ENCODE peak calls at places on chromosome 9, in four cellular contexts. One of them, this sample, is unnamed.
A peak's percentile ranks its signal among the peaks of the same experiment; 100 is the strongest.

GRCh38 chr9:77449177-77450092 is 198.7 kb downstream of the GNA14 start:
- DNase-seq in endothelial cell: no peak
- DNase-seq in GM12865: no peak
- DNase-seq in sigmoid colon: no peak
- DNase-seq in this sample: no peak

GRCh38 chr9:18675345-18675744 is 201.4 kb downstream of the ADAMTSL1 start:
- DNase-seq in sigmoid colon: no peak
- DNase-seq in GM12865: no peak
- DNase-seq in endothelial cell: no peak
- DNase-seq in this sample: no peak

GRCh38 chr9:113228130-113228665 is 6.9 kb downstream of the SLC31A1 start:
- DNase-seq in GM12865: no peak
- DNase-seq in sigmoid colon: no peak
- DNase-seq in endothelial cell: no peak
- DNase-seq in this sample: no peak

GRCh38 chr9:134163374-134164196 is 779 bp downstream of the RNU6ATAC start:
- DNase-seq in sigmoid colon: peak; percentile 88
- DNase-seq in endothelial cell: peak; percentile 60
- DNase-seq in GM12865: peak; percentile 85
- DNase-seq in this sample: peak; percentile 69

GRCh38 chr9:124780757-124781151 is 3.8 kb downstream of the OLFML2A start:
- DNase-seq in endothelial cell: no peak
- DNase-seq in sigmoid colon: peak; percentile 54
- DNase-seq in GM12865: no peak
- DNase-seq in this sample: peak; percentile 14

GRCh38 chr9:111483419-111483861 is 743 bp downstream of the ECPAS start:
- DNase-seq in endothelial cell: no peak
- DNase-seq in sigmoid colon: no peak
- DNase-seq in GM12865: no peak
- DNase-seq in this sample: peak; percentile 84

GRCh38 chr9:125343518-125344284 is 82.1 kb downstream of the GAPVD1 start:
- DNase-seq in sigmoid colon: no peak
- DNase-seq in endothelial cell: no peak
- DNase-seq in GM12865: no peak
- DNase-seq in this sample: no peak

GRCh38 chr9:98706651-98707103 is 2.1 kb downstream of the GABBR2 start:
- DNase-seq in sigmoid colon: no peak
- DNase-seq in endothelial cell: no peak
- DNase-seq in GM12865: no peak
- DNase-seq in this sample: no peak

GRCh38 chr9:133837644-133838597 is 99.8 kb upstream of the SARDH start:
- DNase-seq in sigmoid colon: no peak
- DNase-seq in GM12865: no peak
- DNase-seq in endothelial cell: no peak
- DNase-seq in this sample: no peak

GRCh38 chr9:77166193-77166592 is 11.1 kb upstream of the VPS13A start:
- DNase-seq in sigmoid colon: no peak
- DNase-seq in GM12865: peak; percentile 13
- DNase-seq in endothelial cell: no peak
- DNase-seq in this sample: no peak

GRCh38 chr9:81789751-81790150 is 100.4 kb upstream of the TLE1 start:
- DNase-seq in sigmoid colon: no peak
- DNase-seq in GM12865: no peak
- DNase-seq in endothelial cell: no peak
- DNase-seq in this sample: no peak

GRCh38 chr9:1173211-1173610 is 123.1 kb downstream of the DMRT2 start:
- DNase-seq in sigmoid colon: no peak
- DNase-seq in endothelial cell: no peak
- DNase-seq in GM12865: no peak
- DNase-seq in this sample: no peak

GRCh38 chr9:7560669-7561305 is 238.8 kb downstream of the DMAC1 start:
- DNase-seq in endothelial cell: no peak
- DNase-seq in GM12865: no peak
- DNase-seq in sigmoid colon: no peak
- DNase-seq in this sample: no peak

GRCh38 chr9:81589819-81590218 is 99.5 kb downstream of the TLE1 start:
- DNase-seq in endothelial cell: no peak
- DNase-seq in sigmoid colon: no peak
- DNase-seq in GM12865: peak; percentile 53
- DNase-seq in this sample: no peak

GRCh38 chr9:130713286-130713975 is 19.9 kb downstream of the EXOSC2 start:
- DNase-seq in sigmoid colon: peak; percentile 73
- DNase-seq in endothelial cell: peak; percentile 44
- DNase-seq in GM12865: peak; percentile 24
- DNase-seq in this sample: peak; percentile 42

GRCh38 chr9:113148996-113149960 is 1.5 kb upstream of the SLC31A2 start:
- DNase-seq in GM12865: no peak
- DNase-seq in endothelial cell: no peak
- DNase-seq in sigmoid colon: no peak
- DNase-seq in this sample: no peak

GRCh38 chr9:97740848-97741821 is 44.0 kb upstream of the XPA start:
- DNase-seq in endothelial cell: peak; percentile 67
- DNase-seq in sigmoid colon: peak; percentile 72
- DNase-seq in GM12865: peak; percentile 31
- DNase-seq in this sample: peak; percentile 48

GRCh38 chr9:35649431-35650340 is 1.0 kb downstream of the SIT1 start:
- DNase-seq in GM12865: peak; percentile 54
- DNase-seq in endothelial cell: no peak
- DNase-seq in sigmoid colon: no peak
- DNase-seq in this sample: peak; percentile 47

GRCh38 chr9:71920456-71921189 is 9.2 kb downstream of the C9orf85 start:
- DNase-seq in GM12865: no peak
- DNase-seq in sigmoid colon: no peak
- DNase-seq in endothelial cell: no peak
- DNase-seq in this sample: no peak

GRCh38 chr9:105661011-105661410 is 1.2 kb upstream of the TAL2 start:
- DNase-seq in GM12865: no peak
- DNase-seq in endothelial cell: no peak
- DNase-seq in sigmoid colon: no peak
- DNase-seq in this sample: no peak

GRCh38 chr9:134220311-134220710 is 55.9 kb upstream of the RNU6ATAC start:
- DNase-seq in sigmoid colon: peak; percentile 39
- DNase-seq in endothelial cell: no peak
- DNase-seq in GM12865: no peak
- DNase-seq in this sample: no peak

GRCh38 chr9:110700953-110701352 is 32.4 kb downstream of the MUSK start:
- DNase-seq in endothelial cell: no peak
- DNase-seq in sigmoid colon: no peak
- DNase-seq in GM12865: no peak
- DNase-seq in this sample: no peak

GRCh38 chr9:132780230-132781007 is 97.7 kb downstream of the AK8 start:
- DNase-seq in GM12865: peak; percentile 54
- DNase-seq in sigmoid colon: no peak
- DNase-seq in endothelial cell: no peak
- DNase-seq in this sample: no peak

GRCh38 chr9:97395745-97396144 is 16.2 kb upstream of the TDRD7 start:
- DNase-seq in sigmoid colon: no peak
- DNase-seq in endothelial cell: no peak
- DNase-seq in GM12865: no peak
- DNase-seq in this sample: no peak

GRCh38 chr9:125889524-125890473 is 142.6 kb downstream of the PBX3 start:
- DNase-seq in endothelial cell: peak; percentile 39
- DNase-seq in GM12865: peak; percentile 16
- DNase-seq in sigmoid colon: peak; percentile 61
- DNase-seq in this sample: peak; percentile 64

GRCh38 chr9:134850611-134851010 is 30.0 kb upstream of the FCN2 start:
- DNase-seq in GM12865: no peak
- DNase-seq in endothelial cell: no peak
- DNase-seq in sigmoid colon: no peak
- DNase-seq in this sample: no peak

GRCh38 chr9:124621371-124622328 is 114.5 kb upstream of the NR5A1 start:
- DNase-seq in GM12865: peak; percentile 91
- DNase-seq in endothelial cell: no peak
- DNase-seq in sigmoid colon: no peak
- DNase-seq in this sample: no peak

GRCh38 chr9:122223435-122223834 is 5.3 kb downstream of the LHX6 start:
- DNase-seq in sigmoid colon: no peak
- DNase-seq in endothelial cell: no peak
- DNase-seq in GM12865: no peak
- DNase-seq in this sample: no peak

GRCh38 chr9:34580358-34580757 is 9.2 kb downstream of the CNTFR start:
- DNase-seq in endothelial cell: no peak
- DNase-seq in sigmoid colon: no peak
- DNase-seq in GM12865: no peak
- DNase-seq in this sample: no peak

GRCh38 chr9:78664370-78664769 is 367.4 kb downstream of the PSAT1 start:
- DNase-seq in sigmoid colon: no peak
- DNase-seq in GM12865: no peak
- DNase-seq in endothelial cell: no peak
- DNase-seq in this sample: no peak

GRCh38 chr9:91495450-91495849 is 71.8 kb upstream of the NFIL3 start:
- DNase-seq in endothelial cell: no peak
- DNase-seq in GM12865: no peak
- DNase-seq in sigmoid colon: no peak
- DNase-seq in this sample: no peak

GRCh38 chr9:79695531-79696218 is 123.9 kb downstream of the TLE4 start:
- DNase-seq in sigmoid colon: no peak
- DNase-seq in GM12865: peak; percentile 40
- DNase-seq in endothelial cell: no peak
- DNase-seq in this sample: no peak

GRCh38 chr9:33048054-33048465 is 23.0 kb downstream of the DNAJA1 start:
- DNase-seq in sigmoid colon: no peak
- DNase-seq in GM12865: no peak
- DNase-seq in endothelial cell: no peak
- DNase-seq in this sample: no peak

GRCh38 chr9:83024501-83025125 is 38.3 kb downstream of the RASEF start:
- DNase-seq in sigmoid colon: no peak
- DNase-seq in endothelial cell: no peak
- DNase-seq in GM12865: no peak
- DNase-seq in this sample: no peak

GRCh38 chr9:77649109-77649812 is 1.1 kb upstream of the GNA14 start:
- DNase-seq in sigmoid colon: no peak
- DNase-seq in endothelial cell: no peak
- DNase-seq in GM12865: no peak
- DNase-seq in this sample: no peak

GRCh38 chr9:83986765-83987401 is 6.3 kb downstream of the RMI1 start:
- DNase-seq in GM12865: no peak
- DNase-seq in endothelial cell: no peak
- DNase-seq in sigmoid colon: no peak
- DNase-seq in this sample: no peak

GRCh38 chr9:93134018-93134739 is at the start of gene NINJ1:
- DNase-seq in sigmoid colon: peak; percentile 88
- DNase-seq in GM12865: peak; percentile 81
- DNase-seq in endothelial cell: peak; percentile 69
- DNase-seq in this sample: peak; percentile 97

GRCh38 chr9:109459423-109459822 is 38.7 kb downstream of the PTPN3 start:
- DNase-seq in sigmoid colon: no peak
- DNase-seq in GM12865: no peak
- DNase-seq in endothelial cell: no peak
- DNase-seq in this sample: no peak
- TF ChIP-seq CTCF in sigmoid colon: no peak
- TF ChIP-seq CTCF in GM12865: no peak
- TF ChIP-seq CTCF in endothelial cell: peak; percentile 19
- TF ChIP-seq CTCF in this sample: no peak

GRCh38 chr9:16866542-16866941 is 3.9 kb downstream of the BNC2 start:
- DNase-seq in sigmoid colon: no peak
- DNase-seq in GM12865: no peak
- DNase-seq in endothelial cell: no peak
- DNase-seq in this sample: no peak
- TF ChIP-seq CTCF in sigmoid colon: no peak
- TF ChIP-seq CTCF in GM12865: no peak
- TF ChIP-seq CTCF in endothelial cell: no peak
- TF ChIP-seq CTCF in this sample: no peak

GRCh38 chr9:120557205-120557604 is 22.8 kb downstream of the CDK5RAP2 start:
- DNase-seq in sigmoid colon: no peak
- DNase-seq in GM12865: no peak
- DNase-seq in endothelial cell: no peak
- DNase-seq in this sample: no peak

GRCh38 chr9:120555884-120556283 is 24.1 kb downstream of the CDK5RAP2 start:
- DNase-seq in endothelial cell: no peak
- DNase-seq in GM12865: no peak
- DNase-seq in sigmoid colon: no peak
- DNase-seq in this sample: no peak

GRCh38 chr9:120559546-120559945 is 20.4 kb downstream of the CDK5RAP2 start:
- DNase-seq in sigmoid colon: no peak
- DNase-seq in GM12865: no peak
- DNase-seq in endothelial cell: no peak
- DNase-seq in this sample: no peak

GRCh38 chr9:120556780-120557179 is 23.2 kb downstream of the CDK5RAP2 start:
- DNase-seq in endothelial cell: no peak
- DNase-seq in sigmoid colon: no peak
- DNase-seq in GM12865: no peak
- DNase-seq in this sample: no peak

GRCh38 chr9:120558454-120558853 is 21.5 kb downstream of the CDK5RAP2 start:
- DNase-seq in sigmoid colon: no peak
- DNase-seq in GM12865: no peak
- DNase-seq in endothelial cell: no peak
- DNase-seq in this sample: no peak
- TF ChIP-seq CTCF in sigmoid colon: no peak
- TF ChIP-seq CTCF in GM12865: no peak
- TF ChIP-seq CTCF in endothelial cell: no peak
- TF ChIP-seq CTCF in this sample: no peak

GRCh38 chr9:20447291-20447690 is 175.0 kb downstream of the MLLT3 start:
- DNase-seq in GM12865: no peak
- DNase-seq in endothelial cell: no peak
- DNase-seq in sigmoid colon: no peak
- DNase-seq in this sample: no peak
- TF ChIP-seq CTCF in GM12865: no peak
- TF ChIP-seq CTCF in endothelial cell: no peak
- TF ChIP-seq CTCF in sigmoid colon: no peak
- TF ChIP-seq CTCF in this sample: no peak

GRCh38 chr9:37033753-37034319 is at the start of gene PAX5:
- DNase-seq in endothelial cell: no peak
- DNase-seq in GM12865: no peak
- DNase-seq in sigmoid colon: no peak
- DNase-seq in this sample: peak; percentile 24

GRCh38 chr9:37034938-37035471 is 937 bp upstream of the PAX5 start:
- DNase-seq in endothelial cell: no peak
- DNase-seq in sigmoid colon: no peak
- DNase-seq in GM12865: peak; percentile 42
- DNase-seq in this sample: peak; percentile 34

GRCh38 chr9:37035472-37036236 is 1.6 kb upstream of the PAX5 start:
- DNase-seq in endothelial cell: peak; percentile 32
- DNase-seq in sigmoid colon: no peak
- DNase-seq in GM12865: peak; percentile 45
- DNase-seq in this sample: no peak

GRCh38 chr9:37033141-37033540 is 927 bp downstream of the PAX5 start:
- DNase-seq in sigmoid colon: no peak
- DNase-seq in endothelial cell: no peak
- DNase-seq in GM12865: no peak
- DNase-seq in this sample: peak; percentile 25

GRCh38 chr9:37034320-37034937 is 361 bp upstream of the PAX5 start:
- DNase-seq in sigmoid colon: no peak
- DNase-seq in GM12865: peak; percentile 85
- DNase-seq in endothelial cell: peak; percentile 58
- DNase-seq in this sample: peak; percentile 81
- TF ChIP-seq CTCF in sigmoid colon: no peak
- TF ChIP-seq CTCF in GM12865: peak; percentile 79
- TF ChIP-seq CTCF in endothelial cell: peak; percentile 23
- TF ChIP-seq CTCF in this sample: peak; percentile 76